ENCODE peak calls at places on chromosome 19, in seven cellular contexts. One of them, this sample, is unnamed.

GRCh38 chr19:2806736-2807378 is 12.8 kb upstream of the ZNF554 start:
- DNase-seq in cardiac muscle cell: no peak
- DNase-seq in epithelial cell of esophagus: no peak
- DNase-seq in heart right ventricle: no peak
- DNase-seq in dorsolateral prefrontal cortex: no peak
- DNase-seq in psoas muscle: no peak
- DNase-seq in upper lobe of left lung: no peak
- DNase-seq in this sample: no peak

GRCh38 chr19:51887522-51888498 is at the start of gene ZNF577:
- DNase-seq in cardiac muscle cell: peak
- DNase-seq in epithelial cell of esophagus: peak
- DNase-seq in heart right ventricle: peak
- DNase-seq in dorsolateral prefrontal cortex: peak
- DNase-seq in psoas muscle: peak
- DNase-seq in upper lobe of left lung: peak
- DNase-seq in this sample: peak

GRCh38 chr19:53917356-53917755 is 8.3 kb downstream of the CACNG7 start:
- DNase-seq in cardiac muscle cell: no peak
- DNase-seq in epithelial cell of esophagus: no peak
- DNase-seq in heart right ventricle: no peak
- DNase-seq in dorsolateral prefrontal cortex: no peak
- DNase-seq in psoas muscle: no peak
- DNase-seq in upper lobe of left lung: no peak
- DNase-seq in this sample: no peak

GRCh38 chr19:15977193-15977592 is 28.4 kb downstream of the OR10H4 start:
- DNase-seq in cardiac muscle cell: no peak
- DNase-seq in epithelial cell of esophagus: no peak
- DNase-seq in heart right ventricle: no peak
- DNase-seq in dorsolateral prefrontal cortex: no peak
- DNase-seq in psoas muscle: no peak
- DNase-seq in upper lobe of left lung: no peak
- DNase-seq in this sample: no peak

GRCh38 chr19:3275068-3275582 is 50.7 kb downstream of the CELF5 start:
- DNase-seq in cardiac muscle cell: no peak
- DNase-seq in epithelial cell of esophagus: no peak
- DNase-seq in heart right ventricle: no peak
- DNase-seq in dorsolateral prefrontal cortex: no peak
- DNase-seq in psoas muscle: no peak
- DNase-seq in upper lobe of left lung: no peak
- DNase-seq in this sample: no peak

GRCh38 chr19:2145831-2146241 is 5.5 kb downstream of the AP3D1 start:
- DNase-seq in cardiac muscle cell: no peak
- DNase-seq in epithelial cell of esophagus: no peak
- DNase-seq in heart right ventricle: no peak
- DNase-seq in dorsolateral prefrontal cortex: no peak
- DNase-seq in psoas muscle: no peak
- DNase-seq in upper lobe of left lung: no peak
- DNase-seq in this sample: no peak

GRCh38 chr19:43527860-43528622 is 1.0 kb upstream of the ETHE1 start:
- DNase-seq in cardiac muscle cell: no peak
- DNase-seq in epithelial cell of esophagus: peak
- DNase-seq in heart right ventricle: peak
- DNase-seq in dorsolateral prefrontal cortex: peak
- DNase-seq in psoas muscle: peak
- DNase-seq in upper lobe of left lung: peak
- DNase-seq in this sample: no peak

GRCh38 chr19:15860522-15860921 is 37.4 kb downstream of the CYP4F2 start:
- DNase-seq in cardiac muscle cell: no peak
- DNase-seq in epithelial cell of esophagus: no peak
- DNase-seq in heart right ventricle: no peak
- DNase-seq in dorsolateral prefrontal cortex: no peak
- DNase-seq in psoas muscle: no peak
- DNase-seq in upper lobe of left lung: no peak
- DNase-seq in this sample: no peak

GRCh38 chr19:17244618-17245534 is 843 bp downstream of the NR2F6 start:
- DNase-seq in cardiac muscle cell: no peak
- DNase-seq in epithelial cell of esophagus: peak
- DNase-seq in heart right ventricle: no peak
- DNase-seq in dorsolateral prefrontal cortex: no peak
- DNase-seq in psoas muscle: peak
- DNase-seq in upper lobe of left lung: no peak
- DNase-seq in this sample: peak

GRCh38 chr19:18322318-18322758 is 538 bp downstream of the LSM4 start:
- DNase-seq in cardiac muscle cell: peak
- DNase-seq in epithelial cell of esophagus: peak
- DNase-seq in heart right ventricle: peak
- DNase-seq in dorsolateral prefrontal cortex: no peak
- DNase-seq in psoas muscle: no peak
- DNase-seq in upper lobe of left lung: peak
- DNase-seq in this sample: no peak
- TF ChIP-seq CTCF in cardiac muscle cell: peak
- TF ChIP-seq CTCF in epithelial cell of esophagus: peak
- TF ChIP-seq CTCF in heart right ventricle: peak
- TF ChIP-seq CTCF in dorsolateral prefrontal cortex: no peak
- TF ChIP-seq CTCF in psoas muscle: no peak
- TF ChIP-seq CTCF in upper lobe of left lung: no peak
- TF ChIP-seq CTCF in this sample: no peak

GRCh38 chr19:46385636-46386035 is 27.7 kb downstream of the CCDC8 start:
- DNase-seq in cardiac muscle cell: no peak
- DNase-seq in epithelial cell of esophagus: no peak
- DNase-seq in heart right ventricle: no peak
- DNase-seq in dorsolateral prefrontal cortex: no peak
- DNase-seq in psoas muscle: no peak
- DNase-seq in upper lobe of left lung: no peak
- DNase-seq in this sample: no peak
- TF ChIP-seq CTCF in cardiac muscle cell: no peak
- TF ChIP-seq CTCF in epithelial cell of esophagus: no peak
- TF ChIP-seq CTCF in heart right ventricle: no peak
- TF ChIP-seq CTCF in dorsolateral prefrontal cortex: no peak
- TF ChIP-seq CTCF in psoas muscle: no peak
- TF ChIP-seq CTCF in upper lobe of left lung: no peak
- TF ChIP-seq CTCF in this sample: no peak

DNA sequence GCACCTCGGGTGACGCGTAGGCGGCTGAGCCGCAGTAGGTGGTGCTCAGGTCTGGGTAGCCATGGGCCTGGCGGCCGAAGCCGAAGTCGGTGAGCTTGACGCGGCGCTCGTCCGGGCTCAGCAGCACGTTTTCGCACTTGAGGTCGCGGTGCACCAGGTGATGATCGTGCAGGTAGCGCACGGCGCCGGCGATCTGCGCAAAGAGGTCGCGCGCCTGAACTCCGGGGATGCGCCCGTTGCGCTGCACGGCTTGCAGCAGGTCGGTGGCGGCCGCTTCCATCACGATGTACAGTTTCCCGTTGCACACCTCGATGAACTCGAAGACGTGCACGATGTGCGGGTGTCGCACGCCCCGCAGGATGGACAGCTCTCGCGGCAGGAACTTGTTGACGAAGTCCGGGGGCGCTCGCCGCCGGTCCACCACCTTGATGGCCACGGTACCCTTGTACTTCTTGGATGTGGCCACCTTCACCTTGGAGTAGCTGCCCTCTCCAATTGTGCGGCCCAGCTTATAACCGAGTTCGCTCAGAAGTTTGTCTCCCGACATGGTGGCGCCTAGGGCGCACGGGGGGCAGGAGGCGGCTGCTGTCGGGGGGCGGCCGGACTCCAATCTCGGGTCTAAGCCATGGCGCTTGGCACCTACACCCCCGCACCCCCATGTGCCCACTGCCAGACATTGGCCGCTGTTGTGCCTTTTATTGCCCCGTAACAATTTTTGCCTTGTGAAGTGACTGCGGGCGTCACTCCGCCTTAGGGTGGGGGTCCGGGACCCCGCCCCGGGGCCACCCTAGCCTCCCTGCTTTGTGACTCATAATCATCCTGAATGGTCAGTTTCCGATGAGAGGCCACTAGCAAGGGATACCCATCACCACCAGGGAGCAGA is at the start of gene TSSK6:
- DNase-seq in cardiac muscle cell: no peak
- DNase-seq in epithelial cell of esophagus: no peak
- DNase-seq in heart right ventricle: no peak
- DNase-seq in dorsolateral prefrontal cortex: no peak
- DNase-seq in psoas muscle: peak
- DNase-seq in upper lobe of left lung: no peak
- DNase-seq in this sample: no peak
- TF ChIP-seq CTCF in cardiac muscle cell: no peak
- TF ChIP-seq CTCF in epithelial cell of esophagus: no peak
- TF ChIP-seq CTCF in heart right ventricle: no peak
- TF ChIP-seq CTCF in dorsolateral prefrontal cortex: no peak
- TF ChIP-seq CTCF in psoas muscle: no peak
- TF ChIP-seq CTCF in upper lobe of left lung: no peak
- TF ChIP-seq CTCF in this sample: no peak

GRCh38 chr19:38522915-38523314 is 89.4 kb downstream of the RYR1 start:
- DNase-seq in cardiac muscle cell: no peak
- DNase-seq in epithelial cell of esophagus: no peak
- DNase-seq in heart right ventricle: no peak
- DNase-seq in dorsolateral prefrontal cortex: no peak
- DNase-seq in psoas muscle: no peak
- DNase-seq in upper lobe of left lung: no peak
- DNase-seq in this sample: no peak

GRCh38 chr19:38516802-38517201 is 83.3 kb downstream of the RYR1 start:
- DNase-seq in cardiac muscle cell: no peak
- DNase-seq in epithelial cell of esophagus: no peak
- DNase-seq in heart right ventricle: no peak
- DNase-seq in dorsolateral prefrontal cortex: no peak
- DNase-seq in psoas muscle: peak
- DNase-seq in upper lobe of left lung: no peak
- DNase-seq in this sample: no peak

GRCh38 chr19:38517321-38517720 is 83.8 kb downstream of the RYR1 start:
- DNase-seq in cardiac muscle cell: no peak
- DNase-seq in epithelial cell of esophagus: no peak
- DNase-seq in heart right ventricle: no peak
- DNase-seq in dorsolateral prefrontal cortex: no peak
- DNase-seq in psoas muscle: peak
- DNase-seq in upper lobe of left lung: no peak
- DNase-seq in this sample: no peak

GRCh38 chr19:38519168-38519567 is 85.7 kb downstream of the RYR1 start:
- DNase-seq in cardiac muscle cell: no peak
- DNase-seq in epithelial cell of esophagus: no peak
- DNase-seq in heart right ventricle: no peak
- DNase-seq in dorsolateral prefrontal cortex: no peak
- DNase-seq in psoas muscle: peak
- DNase-seq in upper lobe of left lung: no peak
- DNase-seq in this sample: no peak

GRCh38 chr19:38519988-38520387 is 86.5 kb downstream of the RYR1 start:
- DNase-seq in cardiac muscle cell: no peak
- DNase-seq in epithelial cell of esophagus: no peak
- DNase-seq in heart right ventricle: no peak
- DNase-seq in dorsolateral prefrontal cortex: no peak
- DNase-seq in psoas muscle: no peak
- DNase-seq in upper lobe of left lung: no peak
- DNase-seq in this sample: no peak
- TF ChIP-seq CTCF in cardiac muscle cell: no peak
- TF ChIP-seq CTCF in epithelial cell of esophagus: no peak
- TF ChIP-seq CTCF in heart right ventricle: no peak
- TF ChIP-seq CTCF in dorsolateral prefrontal cortex: no peak
- TF ChIP-seq CTCF in psoas muscle: no peak
- TF ChIP-seq CTCF in upper lobe of left lung: no peak
- TF ChIP-seq CTCF in this sample: no peak

GRCh38 chr19:20247016-20247683 is 80.1 kb downstream of the ZNF486 start:
- DNase-seq in cardiac muscle cell: peak
- DNase-seq in epithelial cell of esophagus: peak
- DNase-seq in heart right ventricle: peak
- DNase-seq in dorsolateral prefrontal cortex: peak
- DNase-seq in psoas muscle: no peak
- DNase-seq in upper lobe of left lung: peak
- DNase-seq in this sample: peak
- TF ChIP-seq CTCF in cardiac muscle cell: peak
- TF ChIP-seq CTCF in epithelial cell of esophagus: peak
- TF ChIP-seq CTCF in heart right ventricle: peak
- TF ChIP-seq CTCF in dorsolateral prefrontal cortex: peak
- TF ChIP-seq CTCF in psoas muscle: peak
- TF ChIP-seq CTCF in upper lobe of left lung: peak
- TF ChIP-seq CTCF in this sample: peak

GRCh38 chr19:27773318-27774094 is 1439.4 kb downstream of the UQCRFS1 start:
- DNase-seq in cardiac muscle cell: no peak
- DNase-seq in epithelial cell of esophagus: no peak
- DNase-seq in heart right ventricle: no peak
- DNase-seq in dorsolateral prefrontal cortex: no peak
- DNase-seq in psoas muscle: no peak
- DNase-seq in upper lobe of left lung: no peak
- DNase-seq in this sample: no peak

GRCh38 chr19:27776020-27776419 is 1436.9 kb downstream of the UQCRFS1 start:
- DNase-seq in cardiac muscle cell: peak
- DNase-seq in epithelial cell of esophagus: peak
- DNase-seq in heart right ventricle: no peak
- DNase-seq in dorsolateral prefrontal cortex: no peak
- DNase-seq in psoas muscle: no peak
- DNase-seq in upper lobe of left lung: peak
- DNase-seq in this sample: no peak

GRCh38 chr19:27775395-27775794 is 1437.6 kb downstream of the UQCRFS1 start:
- DNase-seq in cardiac muscle cell: no peak
- DNase-seq in epithelial cell of esophagus: no peak
- DNase-seq in heart right ventricle: no peak
- DNase-seq in dorsolateral prefrontal cortex: no peak
- DNase-seq in psoas muscle: no peak
- DNase-seq in upper lobe of left lung: no peak
- DNase-seq in this sample: no peak

GRCh38 chr19:27774827-27775226 is 1438.1 kb downstream of the UQCRFS1 start:
- DNase-seq in cardiac muscle cell: no peak
- DNase-seq in epithelial cell of esophagus: no peak
- DNase-seq in heart right ventricle: no peak
- DNase-seq in dorsolateral prefrontal cortex: no peak
- DNase-seq in psoas muscle: no peak
- DNase-seq in upper lobe of left lung: no peak
- DNase-seq in this sample: no peak

GRCh38 chr19:27774337-27774736 is 1438.6 kb downstream of the UQCRFS1 start:
- DNase-seq in cardiac muscle cell: no peak
- DNase-seq in epithelial cell of esophagus: no peak
- DNase-seq in heart right ventricle: no peak
- DNase-seq in dorsolateral prefrontal cortex: no peak
- DNase-seq in psoas muscle: no peak
- DNase-seq in upper lobe of left lung: no peak
- DNase-seq in this sample: no peak
- TF ChIP-seq CTCF in cardiac muscle cell: peak
- TF ChIP-seq CTCF in epithelial cell of esophagus: peak
- TF ChIP-seq CTCF in heart right ventricle: no peak
- TF ChIP-seq CTCF in dorsolateral prefrontal cortex: no peak
- TF ChIP-seq CTCF in psoas muscle: no peak
- TF ChIP-seq CTCF in upper lobe of left lung: no peak
- TF ChIP-seq CTCF in this sample: peak